ENCODE peak calls at places on chromosomes 3 and 15, in nine cellular contexts. S is occipital lobe, I is COR-L47, L is tibial artery, V is DMS153, H is neural crest cell, Y is EH, C is HepG2, P is SK-N-DZ. R is an unnamed sample.

GRCh38 chr15:70466895-70467529 is 296.3 kb downstream of the UACA start:
- DNase-seq in S (peak), I (peak), L (peak), V (peak), H (peak), Y (peak), C (peak), P (peak), R (peak)

GRCh38 chr3:194061421-194062029 is 74.4 kb upstream of the HES1 start:
- DNase-seq in S (no peak), I (no peak), L (no peak), V (no peak), H (no peak), Y (no peak), C (no peak), P (no peak), R (no peak)

GRCh38 chr15:59232476-59232875 is 25.8 kb downstream of the LDHAL6B start:
- DNase-seq in S (no peak), I (no peak), L (no peak), V (no peak), H (no peak), Y (peak), C (no peak), P (no peak), R (no peak)

GRCh38 chr15:81372571-81372970 is 1.4 kb downstream of the TMC3 start:
- DNase-seq in S (no peak), I (no peak), L (no peak), V (no peak), H (no peak), Y (no peak), C (no peak), P (no peak), R (no peak)

GRCh38 chr3:100030914-100031313 is 83.4 kb downstream of the FILIP1L start:
- DNase-seq in S (no peak), I (no peak), L (no peak), V (no peak), H (no peak), Y (no peak), C (no peak), P (no peak), R (no peak)

GRCh38 chr15:88894819-88895767 is at the start of gene HAPLN3:
- DNase-seq in S (no peak), I (no peak), L (no peak), V (no peak), H (peak), Y (peak), C (no peak), P (no peak), R (no peak)

GRCh38 chr15:62782896-62783295 is 259.7 kb upstream of the TPM1 start:
- DNase-seq in S (no peak), I (no peak), L (no peak), V (no peak), H (no peak), Y (peak), C (no peak), P (no peak), R (no peak)

GRCh38 chr3:108488631-108489030 is 21.8 kb downstream of the MYH15 start:
- DNase-seq in S (no peak), I (no peak), L (no peak), V (no peak), H (no peak), Y (peak), C (no peak), P (no peak), R (no peak)

GRCh38 chr3:58607816-58608215 is 30.6 kb upstream of the FAM107A start:
- DNase-seq in S (no peak), I (no peak), L (no peak), V (no peak), H (no peak), Y (no peak), C (no peak), P (no peak), R (no peak)

GRCh38 chr3:109057616-109058015 is 60.3 kb downstream of the MORC1 start:
- DNase-seq in S (no peak), I (no peak), L (no peak), V (no peak), H (no peak), Y (no peak), C (no peak), P (no peak), R (no peak)

GRCh38 chr3:34185301-34185700 is 386.9 kb downstream of the PDCD6IP start:
- DNase-seq in S (no peak), I (no peak), L (no peak), V (peak), H (no peak), Y (no peak), C (no peak), P (no peak), R (no peak)

GRCh38 chr15:34084086-34084485 is 17.6 kb downstream of the EMC7 start:
- DNase-seq in S (peak), I (no peak), L (no peak), V (no peak), H (no peak), Y (peak), C (no peak), P (no peak), R (no peak)

GRCh38 chr3:104855702-104856101 is 511.0 kb upstream of the ALCAM start:
- DNase-seq in S (no peak), I (no peak), L (no peak), V (no peak), H (no peak), Y (no peak), C (no peak), P (no peak), R (no peak)

GRCh38 chr3:141849056-141849814 is 27.2 kb upstream of the ATP1B3 start:
- DNase-seq in S (no peak), I (no peak), L (peak), V (no peak), H (no peak), Y (no peak), C (no peak), P (no peak), R (no peak)

GRCh38 chr3:13053915-13054704 is 19.1 kb downstream of the IQSEC1 start:
- DNase-seq in S (no peak), I (no peak), L (no peak), V (no peak), H (no peak), Y (no peak), C (no peak), P (no peak), R (no peak)

GRCh38 chr15:79943820-79944219 is 27.2 kb downstream of the BCL2A1 start:
- DNase-seq in S (no peak), I (no peak), L (no peak), V (no peak), H (no peak), Y (peak), C (no peak), P (no peak), R (no peak)

GRCh38 chr15:61660579-61660978 is 399.7 kb downstream of the VPS13C start:
- DNase-seq in S (no peak), I (no peak), L (peak), V (no peak), H (no peak), Y (peak), C (no peak), P (no peak), R (no peak)

GRCh38 chr3:136659253-136659652 is 92.9 kb downstream of the STAG1 start:
- DNase-seq in S (peak), I (no peak), L (no peak), V (no peak), H (peak), Y (peak), C (no peak), P (peak), R (no peak)

R was measured in chondrocyte.